ENCODE peak calls at places on chromosome 4, in four cellular contexts. C is left ventricle myocardium inferior, P is fibroblast of the aortic adventitia, S is AG04450. B is an unnamed sample.

GRCh38 chr4:169062861-169063197 is 52.8 kb upstream of the CBR4 start:
- DNase-seq in C (no peak), P (peak), S (no peak), B (no peak)

GRCh38 chr4:176920694-176921093 is 128.0 kb upstream of the VEGFC start:
- DNase-seq in C (no peak), P (peak), S (no peak), B (peak)

GRCh38 chr4:189656551-189657165 is 284.0 kb upstream of the FRG1 start:
- DNase-seq in C (no peak), P (no peak), S (no peak), B (no peak)

GRCh38 chr4:148808416-148808815 is 366.2 kb upstream of the NR3C2 start:
- DNase-seq in C (no peak), P (no peak), S (no peak), B (no peak)

GRCh38 chr4:163544407-163545038 is 50.0 kb downstream of the TMA16 start:
- DNase-seq in C (peak), P (peak), S (no peak), B (peak)

GRCh38 chr4:121950680-121951569 is 935 bp downstream of the TRPC3 start:
- DNase-seq in C (no peak), P (no peak), S (no peak), B (no peak)

GRCh38 chr4:38082424-38083374 is 122.5 kb downstream of the PTTG2 start:
- DNase-seq in C (no peak), P (peak), S (peak), B (peak)

GRCh38 chr4:188268081-188268908 is 129.1 kb downstream of the TRIML1 start:
- DNase-seq in C (no peak), P (no peak), S (no peak), B (no peak)

GRCh38 chr4:29970626-29971025 is 749.5 kb upstream of the PCDH7 start:
- DNase-seq in C (no peak), P (no peak), S (no peak), B (peak)
- TF ChIP-seq CTCF in C (no peak), P (no peak), S (no peak), B (peak)

GRCh38 chr4:142565771-142566170 is 280.3 kb downstream of the INPP4B start:
- DNase-seq in C (no peak), P (no peak), S (no peak), B (no peak)

GRCh38 chr4:142566780-142567179 is 279.3 kb downstream of the INPP4B start:
- DNase-seq in C (no peak), P (no peak), S (no peak), B (no peak)

GRCh38 chr4:142567620-142568451 is 278.3 kb downstream of the INPP4B start:
- DNase-seq in C (no peak), P (peak), S (no peak), B (peak)

GRCh38 chr4:142566243-142566642 is 279.9 kb downstream of the INPP4B start:
- DNase-seq in C (no peak), P (no peak), S (no peak), B (no peak)

DNA sequence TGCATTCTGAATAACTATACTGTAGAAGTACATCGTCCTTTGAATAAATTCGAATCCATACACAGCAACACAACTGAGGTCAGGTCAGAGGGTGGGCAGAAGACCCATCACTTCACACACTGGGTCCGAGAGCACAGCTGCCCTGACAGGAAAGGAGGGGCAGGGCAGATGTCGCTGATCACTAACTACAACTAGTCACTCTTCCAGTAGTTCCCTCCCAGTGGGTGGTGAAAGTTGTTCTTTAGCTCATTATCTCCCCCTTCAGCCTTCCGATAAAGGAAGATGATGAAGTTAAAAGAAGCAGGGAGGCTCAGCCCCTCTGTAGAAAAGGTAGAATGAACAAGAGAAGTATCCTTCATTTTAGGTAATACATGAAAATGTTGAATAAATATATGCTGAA is 278.9 kb downstream of the INPP4B start:
- DNase-seq in C (no peak), P (no peak), S (no peak), B (no peak)
- TF ChIP-seq CTCF in C (no peak), P (no peak), S (no peak), B (no peak)

GRCh38 chr4:5448286-5448685 is 260.1 kb downstream of the EVC2 start:
- DNase-seq in C (no peak), P (no peak), S (no peak), B (no peak)

GRCh38 chr4:5446595-5446994 is 261.8 kb downstream of the EVC2 start:
- DNase-seq in C (no peak), P (no peak), S (no peak), B (no peak)

DNA sequence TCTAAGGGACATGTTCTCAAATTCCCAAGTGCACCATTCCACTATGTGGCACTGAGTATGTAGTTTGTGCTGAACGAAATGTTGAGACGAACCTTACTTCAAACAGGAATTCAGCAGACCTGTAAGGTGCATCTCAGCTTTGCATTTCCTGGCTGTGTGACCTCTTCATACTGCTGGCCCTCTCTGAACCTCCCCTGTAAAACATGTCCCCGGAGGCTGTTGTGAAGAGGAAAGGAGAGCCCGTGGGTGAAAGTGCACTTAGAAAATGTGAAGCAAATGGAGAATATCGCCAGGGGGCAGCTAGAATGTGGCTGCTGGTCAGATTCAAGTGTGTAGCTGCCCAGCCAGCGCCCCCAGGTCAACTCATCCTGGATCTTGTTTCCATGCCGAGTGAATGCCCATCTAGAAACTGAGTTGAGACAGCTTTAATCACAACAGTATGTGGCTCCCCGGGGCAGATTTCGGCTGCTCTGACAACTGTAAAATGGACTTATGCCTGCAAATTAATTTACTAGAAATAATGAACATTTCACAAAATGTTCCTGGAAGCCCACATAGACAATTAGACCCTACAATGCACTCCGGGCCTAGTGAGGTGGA is 263.3 kb downstream of the EVC2 start:
- DNase-seq in C (no peak), P (no peak), S (no peak), B (no peak)
- TF ChIP-seq CTCF in C (no peak), P (no peak), S (no peak), B (no peak)

GRCh38 chr4:20252656-20253271 is 1.1 kb downstream of the SLIT2 start:
- DNase-seq in C (peak), P (peak), S (no peak), B (peak)

GRCh38 chr4:20251061-20251795 is 477 bp upstream of the SLIT2 start:
- DNase-seq in C (no peak), P (peak), S (no peak), B (no peak)

GRCh38 chr4:20251796-20252655 is at the start of gene SLIT2:
- DNase-seq in C (peak), P (peak), S (peak), B (peak)

GRCh38 chr4:20248155-20248558 is 3.5 kb upstream of the SLIT2 start:
- DNase-seq in C (no peak), P (peak), S (peak), B (peak)

DNA sequence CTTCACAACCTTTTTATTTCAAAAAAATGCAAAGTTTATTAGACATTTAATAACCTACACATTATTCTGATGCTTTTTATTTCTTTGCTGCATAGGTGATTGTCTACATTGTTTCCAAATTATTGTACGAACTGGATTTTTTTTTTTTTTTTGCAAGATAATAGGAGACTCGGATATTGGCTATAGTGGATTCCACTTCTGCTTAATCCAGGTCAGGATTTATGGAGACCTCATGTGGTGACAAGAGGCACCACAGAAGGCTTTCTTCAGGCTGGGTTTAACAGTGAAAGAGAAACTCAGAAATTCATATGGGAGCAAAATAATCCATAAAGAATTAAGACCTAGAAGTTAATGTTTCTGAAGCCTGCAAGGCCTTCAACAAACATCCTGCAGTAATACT is 2.4 kb upstream of the SLIT2 start:
- DNase-seq in C (no peak), P (peak), S (no peak), B (peak)
- TF ChIP-seq CTCF in C (peak), P (peak), S (peak), B (peak)

GRCh38 chr4:105496899-105497298 is 23.0 kb upstream of the PPA2 start:
- DNase-seq in C (no peak), P (no peak), S (no peak), B (no peak)
- TF ChIP-seq CTCF in C (peak), P (no peak), S (no peak), B (no peak)